ENCODE peak calls at places on chromosomes 13 and 19, in nine cellular contexts. One of them, this sample, is unnamed.

GRCh38 chr13:45728759-45729158 is 26.6 kb downstream of the CBY2 start:
- DNase-seq in type B pancreatic cell: no peak
- DNase-seq in left ventricle myocardium inferior: no peak
- DNase-seq in naive B cell: no peak
- DNase-seq in activated CD4-positive, alpha-beta T cell treated with anti-CD3 and anti-CD28 coated beads for 4 hours: no peak
- DNase-seq in NCI-H2081: no peak
- DNase-seq in Panc1: no peak
- DNase-seq in smooth muscle cell of the brain vasculature: no peak
- DNase-seq in memory B cell: no peak
- DNase-seq in this sample: no peak

GRCh38 chr19:5718032-5718578 is 1.8 kb downstream of the LONP1 start:
- DNase-seq in type B pancreatic cell: no peak
- DNase-seq in left ventricle myocardium inferior: no peak
- DNase-seq in naive B cell: no peak
- DNase-seq in activated CD4-positive, alpha-beta T cell treated with anti-CD3 and anti-CD28 coated beads for 4 hours: peak; percentile 48
- DNase-seq in NCI-H2081: no peak
- DNase-seq in Panc1: no peak
- DNase-seq in smooth muscle cell of the brain vasculature: no peak
- DNase-seq in memory B cell: no peak
- DNase-seq in this sample: no peak

GRCh38 chr19:48461651-48461981 is 6.2 kb downstream of the KCNJ14 start:
- DNase-seq in type B pancreatic cell: no peak
- DNase-seq in left ventricle myocardium inferior: no peak
- DNase-seq in naive B cell: no peak
- DNase-seq in activated CD4-positive, alpha-beta T cell treated with anti-CD3 and anti-CD28 coated beads for 4 hours: no peak
- DNase-seq in NCI-H2081: no peak
- DNase-seq in Panc1: no peak
- DNase-seq in smooth muscle cell of the brain vasculature: no peak
- DNase-seq in memory B cell: no peak
- DNase-seq in this sample: no peak

GRCh38 chr13:105572401-105572800 is 963.1 kb downstream of the EFNB2 start:
- DNase-seq in type B pancreatic cell: no peak
- DNase-seq in left ventricle myocardium inferior: no peak
- DNase-seq in naive B cell: no peak
- DNase-seq in activated CD4-positive, alpha-beta T cell treated with anti-CD3 and anti-CD28 coated beads for 4 hours: no peak
- DNase-seq in NCI-H2081: no peak
- DNase-seq in Panc1: no peak
- DNase-seq in smooth muscle cell of the brain vasculature: no peak
- DNase-seq in memory B cell: no peak
- DNase-seq in this sample: no peak

GRCh38 chr19:40920300-40921004 is 38.4 kb upstream of the CYP2A7 start:
- DNase-seq in type B pancreatic cell: no peak
- DNase-seq in left ventricle myocardium inferior: no peak
- DNase-seq in naive B cell: no peak
- DNase-seq in activated CD4-positive, alpha-beta T cell treated with anti-CD3 and anti-CD28 coated beads for 4 hours: no peak
- DNase-seq in NCI-H2081: no peak
- DNase-seq in Panc1: no peak
- DNase-seq in smooth muscle cell of the brain vasculature: no peak
- DNase-seq in memory B cell: no peak
- DNase-seq in this sample: no peak

GRCh38 chr13:47480121-47480520 is 521.0 kb downstream of the SUCLA2 start:
- DNase-seq in type B pancreatic cell: no peak
- DNase-seq in left ventricle myocardium inferior: no peak
- DNase-seq in naive B cell: no peak
- DNase-seq in activated CD4-positive, alpha-beta T cell treated with anti-CD3 and anti-CD28 coated beads for 4 hours: no peak
- DNase-seq in NCI-H2081: no peak
- DNase-seq in Panc1: no peak
- DNase-seq in smooth muscle cell of the brain vasculature: no peak
- DNase-seq in memory B cell: no peak
- DNase-seq in this sample: no peak

GRCh38 chr19:22603518-22604440 is 30.3 kb upstream of the ZNF492 start:
- DNase-seq in type B pancreatic cell: no peak
- DNase-seq in left ventricle myocardium inferior: no peak
- DNase-seq in naive B cell: no peak
- DNase-seq in activated CD4-positive, alpha-beta T cell treated with anti-CD3 and anti-CD28 coated beads for 4 hours: no peak
- DNase-seq in NCI-H2081: no peak
- DNase-seq in Panc1: no peak
- DNase-seq in smooth muscle cell of the brain vasculature: no peak
- DNase-seq in memory B cell: no peak
- DNase-seq in this sample: no peak

GRCh38 chr13:27008733-27009132 is 162.9 kb downstream of the USP12 start:
- DNase-seq in type B pancreatic cell: no peak
- DNase-seq in left ventricle myocardium inferior: no peak
- DNase-seq in naive B cell: no peak
- DNase-seq in activated CD4-positive, alpha-beta T cell treated with anti-CD3 and anti-CD28 coated beads for 4 hours: no peak
- DNase-seq in NCI-H2081: no peak
- DNase-seq in Panc1: no peak
- DNase-seq in smooth muscle cell of the brain vasculature: no peak
- DNase-seq in memory B cell: no peak
- DNase-seq in this sample: no peak

GRCh38 chr19:54451331-54451871 is 2.4 kb downstream of the LENG8 start:
- DNase-seq in type B pancreatic cell: no peak
- DNase-seq in left ventricle myocardium inferior: no peak
- DNase-seq in naive B cell: no peak
- DNase-seq in activated CD4-positive, alpha-beta T cell treated with anti-CD3 and anti-CD28 coated beads for 4 hours: no peak
- DNase-seq in NCI-H2081: peak; percentile 7
- DNase-seq in Panc1: no peak
- DNase-seq in smooth muscle cell of the brain vasculature: no peak
- DNase-seq in memory B cell: no peak
- DNase-seq in this sample: no peak

GRCh38 chr13:68588623-68589022 is 1358.5 kb upstream of the PCDH9 start:
- DNase-seq in type B pancreatic cell: no peak
- DNase-seq in left ventricle myocardium inferior: no peak
- DNase-seq in naive B cell: peak; percentile 19
- DNase-seq in activated CD4-positive, alpha-beta T cell treated with anti-CD3 and anti-CD28 coated beads for 4 hours: no peak
- DNase-seq in NCI-H2081: no peak
- DNase-seq in Panc1: no peak
- DNase-seq in smooth muscle cell of the brain vasculature: no peak
- DNase-seq in memory B cell: peak; percentile 65
- DNase-seq in this sample: no peak

GRCh38 chr19:10352764-10353671 is 13.6 kb upstream of the ICAM3 start:
- DNase-seq in type B pancreatic cell: peak; percentile 85
- DNase-seq in left ventricle myocardium inferior: peak; percentile 84
- DNase-seq in naive B cell: no peak
- DNase-seq in activated CD4-positive, alpha-beta T cell treated with anti-CD3 and anti-CD28 coated beads for 4 hours: no peak
- DNase-seq in NCI-H2081: no peak
- DNase-seq in Panc1: no peak
- DNase-seq in smooth muscle cell of the brain vasculature: no peak
- DNase-seq in memory B cell: no peak
- DNase-seq in this sample: no peak

GRCh38 chr13:32016631-32017030 is 14.9 kb upstream of the FRY start:
- DNase-seq in type B pancreatic cell: no peak
- DNase-seq in left ventricle myocardium inferior: no peak
- DNase-seq in naive B cell: no peak
- DNase-seq in activated CD4-positive, alpha-beta T cell treated with anti-CD3 and anti-CD28 coated beads for 4 hours: no peak
- DNase-seq in NCI-H2081: no peak
- DNase-seq in Panc1: no peak
- DNase-seq in smooth muscle cell of the brain vasculature: no peak
- DNase-seq in memory B cell: no peak
- DNase-seq in this sample: no peak

GRCh38 chr13:113814435-113814821 is 49.4 kb downstream of the GAS6 start:
- DNase-seq in type B pancreatic cell: no peak
- DNase-seq in left ventricle myocardium inferior: no peak
- DNase-seq in naive B cell: no peak
- DNase-seq in activated CD4-positive, alpha-beta T cell treated with anti-CD3 and anti-CD28 coated beads for 4 hours: no peak
- DNase-seq in NCI-H2081: no peak
- DNase-seq in Panc1: no peak
- DNase-seq in smooth muscle cell of the brain vasculature: no peak
- DNase-seq in memory B cell: no peak
- DNase-seq in this sample: no peak

GRCh38 chr19:17026706-17027427 is at the start of gene CPAMD8:
- DNase-seq in type B pancreatic cell: no peak
- DNase-seq in left ventricle myocardium inferior: peak; percentile 27
- DNase-seq in naive B cell: no peak
- DNase-seq in activated CD4-positive, alpha-beta T cell treated with anti-CD3 and anti-CD28 coated beads for 4 hours: no peak
- DNase-seq in NCI-H2081: no peak
- DNase-seq in Panc1: no peak
- DNase-seq in smooth muscle cell of the brain vasculature: no peak
- DNase-seq in memory B cell: no peak
- DNase-seq in this sample: no peak

GRCh38 chr19:6056801-6057650 is 53.3 kb downstream of the RFX2 start:
- DNase-seq in type B pancreatic cell: peak; percentile 64
- DNase-seq in left ventricle myocardium inferior: peak; percentile 76
- DNase-seq in naive B cell: no peak
- DNase-seq in activated CD4-positive, alpha-beta T cell treated with anti-CD3 and anti-CD28 coated beads for 4 hours: no peak
- DNase-seq in NCI-H2081: peak; percentile 80
- DNase-seq in Panc1: no peak
- DNase-seq in smooth muscle cell of the brain vasculature: peak; percentile 47
- DNase-seq in memory B cell: no peak
- DNase-seq in this sample: no peak

GRCh38 chr19:50516859-50517703 is 3.4 kb upstream of the ASPDH start:
- DNase-seq in type B pancreatic cell: no peak
- DNase-seq in left ventricle myocardium inferior: no peak
- DNase-seq in naive B cell: no peak
- DNase-seq in activated CD4-positive, alpha-beta T cell treated with anti-CD3 and anti-CD28 coated beads for 4 hours: no peak
- DNase-seq in NCI-H2081: no peak
- DNase-seq in Panc1: no peak
- DNase-seq in smooth muscle cell of the brain vasculature: no peak
- DNase-seq in memory B cell: no peak
- DNase-seq in this sample: no peak

GRCh38 chr13:22915442-22916082 is 265.2 kb upstream of the SGCG start:
- DNase-seq in type B pancreatic cell: peak; percentile 84
- DNase-seq in left ventricle myocardium inferior: peak; percentile 38
- DNase-seq in naive B cell: no peak
- DNase-seq in activated CD4-positive, alpha-beta T cell treated with anti-CD3 and anti-CD28 coated beads for 4 hours: no peak
- DNase-seq in NCI-H2081: peak; percentile 71
- DNase-seq in Panc1: no peak
- DNase-seq in smooth muscle cell of the brain vasculature: no peak
- DNase-seq in memory B cell: no peak
- DNase-seq in this sample: no peak

This sample was measured in activated T-helper 1 cell treated with anti-CD3 and anti-CD28 coated beads, Interleukin-12 subunit alpha, Interleukin-12 subunit beta, Interleukin-2, Interleukin-4 antibody, amounts not matched to agents 30 ng/mL and 10 ng/mL and 1 ng/mL, durations not matched to agents 14 hours and 24 hours and 36 hours.